ENCODE peak calls at places on chromosomes 6 and 20, in nine cellular contexts. H, T, D, K, F, G, L, I and S are unnamed samples.
A peak's percentile ranks its signal among the peaks of the same experiment; 100 is the strongest.

GRCh38 chr20:13302647-13303425 is 81.8 kb downstream of the ISM1 start:
- DNase-seq in H (peak; percentile 64), T (peak; percentile 52), D (peak; percentile 53), K (peak; percentile 16), F (peak; percentile 60), G (peak; percentile 61), L (peak; percentile 4), I (peak; percentile 33), S (peak; percentile 73)

GRCh38 chr20:41293269-41294037 is 24.1 kb downstream of the ZHX3 start:
- DNase-seq in H (no peak), T (no peak), D (no peak), K (no peak), F (peak; percentile 48), G (no peak), L (no peak), I (no peak), S (no peak)

GRCh38 chr6:8558953-8559352 is 123.6 kb upstream of the SLC35B3 start:
- DNase-seq in H (no peak), T (no peak), D (no peak), K (no peak), F (no peak), G (no peak), L (no peak), I (no peak), S (peak; percentile 7)

GRCh38 chr6:31897612-31898199 is at the start of gene EHMT2:
- DNase-seq in H (peak; percentile 94), T (peak; percentile 96), D (peak; percentile 95), K (peak; percentile 88), F (peak; percentile 93), G (peak; percentile 94), L (peak; percentile 46), I (peak; percentile 85), S (peak; percentile 89)

GRCh38 chr6:5936611-5937010 is 70.1 kb downstream of the NRN1 start:
- DNase-seq in H (no peak), T (no peak), D (no peak), K (no peak), F (no peak), G (no peak), L (no peak), I (no peak), S (no peak)

GRCh38 chr6:25253371-25253770 is 25.8 kb upstream of the CARMIL1 start:
- DNase-seq in H (no peak), T (no peak), D (no peak), K (no peak), F (no peak), G (no peak), L (no peak), I (no peak), S (peak; percentile 66)

GRCh38 chr6:26240981-26241770 is 123.8 kb upstream of the BTN3A2 start:
- DNase-seq in H (peak; percentile 65), T (peak; percentile 45), D (no peak), K (no peak), F (peak; percentile 67), G (no peak), L (no peak), I (no peak), S (no peak)

GRCh38 chr20:23156170-23156841 is 70.2 kb upstream of the CD93 start:
- DNase-seq in H (no peak), T (no peak), D (no peak), K (no peak), F (peak; percentile 90), G (no peak), L (peak; percentile 78), I (no peak), S (peak; percentile 86)

GRCh38 chr6:7143161-7143974 is 35.6 kb downstream of the RREB1 start:
- DNase-seq in H (no peak), T (no peak), D (peak; percentile 61), K (no peak), F (peak; percentile 68), G (no peak), L (no peak), I (peak; percentile 66), S (no peak)

GRCh38 chr6:133208183-133208755 is 32.9 kb upstream of the EYA4 start:
- DNase-seq in H (no peak), T (no peak), D (no peak), K (no peak), F (no peak), G (no peak), L (no peak), I (no peak), S (no peak)

GRCh38 chr20:52033313-52033712 is 158.3 kb downstream of the ZFP64 start:
- DNase-seq in H (peak; percentile 66), T (no peak), D (peak; percentile 13), K (no peak), F (no peak), G (no peak), L (no peak), I (no peak), S (no peak)

GRCh38 chr20:52035498-52035897 is 156.1 kb downstream of the ZFP64 start:
- DNase-seq in H (no peak), T (no peak), D (no peak), K (no peak), F (no peak), G (no peak), L (no peak), I (no peak), S (no peak)

GRCh38 chr20:52031574-52032303 is 159.8 kb downstream of the ZFP64 start:
- DNase-seq in H (peak; percentile 13), T (no peak), D (peak; percentile 68), K (no peak), F (peak; percentile 49), G (no peak), L (no peak), I (no peak), S (peak; percentile 37)

GRCh38 chr20:52035977-52036376 is 155.6 kb downstream of the ZFP64 start:
- DNase-seq in H (no peak), T (no peak), D (no peak), K (no peak), F (no peak), G (no peak), L (no peak), I (no peak), S (no peak)

GRCh38 chr20:52031206-52031573 is 160.4 kb downstream of the ZFP64 start:
- DNase-seq in H (no peak), T (no peak), D (no peak), K (no peak), F (no peak), G (no peak), L (no peak), I (no peak), S (no peak)
- TF ChIP-seq EZH2phosphoT487 in H (no peak), T (no peak), D (no peak), K (no peak), F (no peak), G (no peak), L (no peak), I (no peak), S (no peak)

GRCh38 chr6:170295519-170296422 is 4.9 kb upstream of the DLL1 start:
- DNase-seq in H (peak; percentile 95), T (peak; percentile 95), D (peak; percentile 63), K (peak; percentile 20), F (peak; percentile 59), G (peak; percentile 78), L (no peak), I (peak; percentile 7), S (peak; percentile 32)

GRCh38 chr6:170296746-170297576 is 6.1 kb upstream of the DLL1 start:
- DNase-seq in H (peak; percentile 58), T (peak; percentile 89), D (no peak), K (no peak), F (no peak), G (peak; percentile 25), L (no peak), I (no peak), S (no peak)

GRCh38 chr6:170296423-170296745 is 5.5 kb upstream of the DLL1 start:
- DNase-seq in H (peak; percentile 63), T (peak; percentile 91), D (no peak), K (no peak), F (no peak), G (peak; percentile 60), L (no peak), I (no peak), S (no peak)

GRCh38 chr6:170298688-170299087 is 7.8 kb upstream of the DLL1 start:
- DNase-seq in H (no peak), T (no peak), D (no peak), K (no peak), F (no peak), G (no peak), L (no peak), I (no peak), S (peak; percentile 18)

GRCh38 chr6:170297577-170298330 is 6.9 kb upstream of the DLL1 start:
- DNase-seq in H (no peak), T (peak; percentile 73), D (no peak), K (no peak), F (no peak), G (no peak), L (no peak), I (no peak), S (no peak)
- H3K4me2 ChIP-seq in H (peak overlapping the region; percentile 67), T (peak overlapping the region; percentile 100), D (peak overlapping the region; percentile 100), K (no peak overlapping the region), F (no peak overlapping the region), G (no peak overlapping the region), L (no peak overlapping the region), I (no peak overlapping the region), S (no peak overlapping the region)

GRCh38 chr6:169263836-169264608 is 10.4 kb upstream of the THBS2 start:
- DNase-seq in H (no peak), T (no peak), D (peak; percentile 50), K (no peak), F (peak; percentile 78), G (peak; percentile 78), L (no peak), I (no peak), S (peak; percentile 71)
- TF ChIP-seq EZH2phosphoT487 in H (no peak), T (no peak), D (no peak), K (no peak), F (no peak), G (no peak), L (no peak), I (no peak), S (no peak)

GRCh38 chr6:53840027-53840426 is 45.2 kb downstream of the LRRC1 start:
- DNase-seq in H (no peak), T (no peak), D (no peak), K (no peak), F (no peak), G (no peak), L (no peak), I (no peak), S (no peak)

GRCh38 chr6:53833147-53833546 is 38.3 kb downstream of the LRRC1 start:
- DNase-seq in H (no peak), T (no peak), D (no peak), K (no peak), F (peak; percentile 11), G (no peak), L (no peak), I (no peak), S (no peak)

GRCh38 chr6:53834134-53834533 is 39.3 kb downstream of the LRRC1 start:
- DNase-seq in H (no peak), T (no peak), D (no peak), K (no peak), F (no peak), G (no peak), L (no peak), I (no peak), S (no peak)

GRCh38 chr6:53837875-53838806 is 43.3 kb downstream of the LRRC1 start:
- DNase-seq in H (no peak), T (peak; percentile 74), D (no peak), K (no peak), F (no peak), G (no peak), L (no peak), I (no peak), S (no peak)
- H3K4me2 ChIP-seq in H (no peak overlapping the region), T (peak overlapping the region; percentile 53), D (no peak overlapping the region), K (no peak overlapping the region), F (no peak overlapping the region), G (no peak overlapping the region), L (no peak overlapping the region), I (no peak overlapping the region), S (no peak overlapping the region)